ENCODE peak calls at places on chromosome 1, in ten cellular contexts. One of them, this sample, is unnamed.
A peak's percentile ranks its signal among the peaks of the same experiment; 100 is the strongest.

GRCh38 chr1:159786966-159787365 is 6.2 kb downstream of the DUSP23 start:
- DNase-seq in kidney tubule cell: no peak
- DNase-seq in stimulated activated CD8-positive, alpha-beta memory T cell treated with anti-CD3 and anti-CD28 coated beads, Interleukin-15, amount 100 ng/mL, for 1 hour: no peak
- DNase-seq in K562: no peak
- DNase-seq in skeletal muscle cell: no peak
- DNase-seq in AG09319: no peak
- DNase-seq in H9: no peak
- DNase-seq in activated CD8-positive, alpha-beta memory T cell treated with anti-CD3 and anti-CD28 coated beads for 24 hours: no peak
- DNase-seq in psoas muscle: no peak
- DNase-seq in hypothalamus: no peak
- DNase-seq in this sample: no peak

GRCh38 chr1:221576268-221576667 is 165.6 kb downstream of the DUSP10 start:
- DNase-seq in kidney tubule cell: peak; percentile 68
- DNase-seq in stimulated activated CD8-positive, alpha-beta memory T cell treated with anti-CD3 and anti-CD28 coated beads, Interleukin-15, amount 100 ng/mL, for 1 hour: no peak
- DNase-seq in K562: no peak
- DNase-seq in skeletal muscle cell: peak; percentile 29
- DNase-seq in AG09319: no peak
- DNase-seq in H9: no peak
- DNase-seq in activated CD8-positive, alpha-beta memory T cell treated with anti-CD3 and anti-CD28 coated beads for 24 hours: no peak
- DNase-seq in psoas muscle: no peak
- DNase-seq in hypothalamus: no peak
- DNase-seq in this sample: no peak

GRCh38 chr1:145784409-145784808 is 39.5 kb downstream of the RNF115 start:
- DNase-seq in kidney tubule cell: no peak
- DNase-seq in stimulated activated CD8-positive, alpha-beta memory T cell treated with anti-CD3 and anti-CD28 coated beads, Interleukin-15, amount 100 ng/mL, for 1 hour: no peak
- DNase-seq in K562: no peak
- DNase-seq in skeletal muscle cell: no peak
- DNase-seq in AG09319: no peak
- DNase-seq in H9: no peak
- DNase-seq in activated CD8-positive, alpha-beta memory T cell treated with anti-CD3 and anti-CD28 coated beads for 24 hours: no peak
- DNase-seq in psoas muscle: no peak
- DNase-seq in hypothalamus: no peak
- DNase-seq in this sample: no peak

GRCh38 chr1:27795601-27796000 is 22.6 kb downstream of the STX12 start:
- DNase-seq in kidney tubule cell: no peak
- DNase-seq in stimulated activated CD8-positive, alpha-beta memory T cell treated with anti-CD3 and anti-CD28 coated beads, Interleukin-15, amount 100 ng/mL, for 1 hour: no peak
- DNase-seq in K562: no peak
- DNase-seq in skeletal muscle cell: no peak
- DNase-seq in AG09319: no peak
- DNase-seq in H9: no peak
- DNase-seq in activated CD8-positive, alpha-beta memory T cell treated with anti-CD3 and anti-CD28 coated beads for 24 hours: no peak
- DNase-seq in psoas muscle: no peak
- DNase-seq in hypothalamus: no peak
- DNase-seq in this sample: no peak

GRCh38 chr1:12539705-12540579 is 78.1 kb downstream of the DHRS3 start:
- DNase-seq in kidney tubule cell: no peak
- DNase-seq in stimulated activated CD8-positive, alpha-beta memory T cell treated with anti-CD3 and anti-CD28 coated beads, Interleukin-15, amount 100 ng/mL, for 1 hour: no peak
- DNase-seq in K562: peak; percentile 35
- DNase-seq in skeletal muscle cell: no peak
- DNase-seq in AG09319: peak; percentile 95
- DNase-seq in H9: peak; percentile 69
- DNase-seq in activated CD8-positive, alpha-beta memory T cell treated with anti-CD3 and anti-CD28 coated beads for 24 hours: no peak
- DNase-seq in psoas muscle: peak; percentile 90
- DNase-seq in hypothalamus: no peak
- DNase-seq in this sample: no peak

GRCh38 chr1:65510961-65511360 is 90.5 kb downstream of the LEPR start:
- DNase-seq in kidney tubule cell: no peak
- DNase-seq in stimulated activated CD8-positive, alpha-beta memory T cell treated with anti-CD3 and anti-CD28 coated beads, Interleukin-15, amount 100 ng/mL, for 1 hour: no peak
- DNase-seq in K562: no peak
- DNase-seq in skeletal muscle cell: no peak
- DNase-seq in AG09319: no peak
- DNase-seq in H9: no peak
- DNase-seq in activated CD8-positive, alpha-beta memory T cell treated with anti-CD3 and anti-CD28 coated beads for 24 hours: no peak
- DNase-seq in psoas muscle: no peak
- DNase-seq in hypothalamus: no peak
- DNase-seq in this sample: no peak

GRCh38 chr1:90114521-90115141 is 119.7 kb downstream of the ZNF326 start:
- DNase-seq in kidney tubule cell: peak; percentile 60
- DNase-seq in stimulated activated CD8-positive, alpha-beta memory T cell treated with anti-CD3 and anti-CD28 coated beads, Interleukin-15, amount 100 ng/mL, for 1 hour: no peak
- DNase-seq in K562: peak; percentile 43
- DNase-seq in skeletal muscle cell: peak; percentile 4
- DNase-seq in AG09319: peak; percentile 10
- DNase-seq in H9: no peak
- DNase-seq in activated CD8-positive, alpha-beta memory T cell treated with anti-CD3 and anti-CD28 coated beads for 24 hours: no peak
- DNase-seq in psoas muscle: no peak
- DNase-seq in hypothalamus: no peak
- DNase-seq in this sample: no peak

GRCh38 chr1:152003846-152004442 is 10.3 kb upstream of the S100A10 start:
- DNase-seq in kidney tubule cell: peak; percentile 28
- DNase-seq in stimulated activated CD8-positive, alpha-beta memory T cell treated with anti-CD3 and anti-CD28 coated beads, Interleukin-15, amount 100 ng/mL, for 1 hour: no peak
- DNase-seq in K562: no peak
- DNase-seq in skeletal muscle cell: no peak
- DNase-seq in AG09319: no peak
- DNase-seq in H9: peak; percentile 62
- DNase-seq in activated CD8-positive, alpha-beta memory T cell treated with anti-CD3 and anti-CD28 coated beads for 24 hours: no peak
- DNase-seq in psoas muscle: no peak
- DNase-seq in hypothalamus: no peak
- DNase-seq in this sample: no peak

GRCh38 chr1:16464917-16465625 is 24.5 kb downstream of the NECAP2 start:
- DNase-seq in kidney tubule cell: no peak
- DNase-seq in stimulated activated CD8-positive, alpha-beta memory T cell treated with anti-CD3 and anti-CD28 coated beads, Interleukin-15, amount 100 ng/mL, for 1 hour: no peak
- DNase-seq in K562: no peak
- DNase-seq in skeletal muscle cell: no peak
- DNase-seq in AG09319: no peak
- DNase-seq in H9: no peak
- DNase-seq in activated CD8-positive, alpha-beta memory T cell treated with anti-CD3 and anti-CD28 coated beads for 24 hours: no peak
- DNase-seq in psoas muscle: no peak
- DNase-seq in hypothalamus: no peak
- DNase-seq in this sample: no peak

GRCh38 chr1:20404466-20404865 is 81.5 kb downstream of the CAMK2N1 start:
- DNase-seq in kidney tubule cell: no peak
- DNase-seq in stimulated activated CD8-positive, alpha-beta memory T cell treated with anti-CD3 and anti-CD28 coated beads, Interleukin-15, amount 100 ng/mL, for 1 hour: no peak
- DNase-seq in K562: no peak
- DNase-seq in skeletal muscle cell: no peak
- DNase-seq in AG09319: no peak
- DNase-seq in H9: peak; percentile 39
- DNase-seq in activated CD8-positive, alpha-beta memory T cell treated with anti-CD3 and anti-CD28 coated beads for 24 hours: peak; percentile 33
- DNase-seq in psoas muscle: no peak
- DNase-seq in hypothalamus: no peak
- DNase-seq in this sample: no peak

GRCh38 chr1:154219511-154219910 is 1.2 kb upstream of the UBAP2L start:
- DNase-seq in kidney tubule cell: peak; percentile 28
- DNase-seq in stimulated activated CD8-positive, alpha-beta memory T cell treated with anti-CD3 and anti-CD28 coated beads, Interleukin-15, amount 100 ng/mL, for 1 hour: no peak
- DNase-seq in K562: no peak
- DNase-seq in skeletal muscle cell: no peak
- DNase-seq in AG09319: no peak
- DNase-seq in H9: no peak
- DNase-seq in activated CD8-positive, alpha-beta memory T cell treated with anti-CD3 and anti-CD28 coated beads for 24 hours: peak; percentile 55
- DNase-seq in psoas muscle: no peak
- DNase-seq in hypothalamus: no peak
- DNase-seq in this sample: no peak

GRCh38 chr1:27752372-27752771 is 20.6 kb upstream of the STX12 start:
- DNase-seq in kidney tubule cell: no peak
- DNase-seq in stimulated activated CD8-positive, alpha-beta memory T cell treated with anti-CD3 and anti-CD28 coated beads, Interleukin-15, amount 100 ng/mL, for 1 hour: no peak
- DNase-seq in K562: no peak
- DNase-seq in skeletal muscle cell: no peak
- DNase-seq in AG09319: no peak
- DNase-seq in H9: no peak
- DNase-seq in activated CD8-positive, alpha-beta memory T cell treated with anti-CD3 and anti-CD28 coated beads for 24 hours: no peak
- DNase-seq in psoas muscle: no peak
- DNase-seq in hypothalamus: no peak
- DNase-seq in this sample: no peak

GRCh38 chr1:93827128-93827527 is 51.9 kb downstream of the DNTTIP2 start:
- DNase-seq in kidney tubule cell: no peak
- DNase-seq in stimulated activated CD8-positive, alpha-beta memory T cell treated with anti-CD3 and anti-CD28 coated beads, Interleukin-15, amount 100 ng/mL, for 1 hour: no peak
- DNase-seq in K562: no peak
- DNase-seq in skeletal muscle cell: no peak
- DNase-seq in AG09319: no peak
- DNase-seq in H9: no peak
- DNase-seq in activated CD8-positive, alpha-beta memory T cell treated with anti-CD3 and anti-CD28 coated beads for 24 hours: no peak
- DNase-seq in psoas muscle: no peak
- DNase-seq in hypothalamus: no peak
- DNase-seq in this sample: no peak

GRCh38 chr1:234486858-234487830 is 8.2 kb upstream of the TARBP1 start:
- DNase-seq in kidney tubule cell: peak; percentile 65
- DNase-seq in stimulated activated CD8-positive, alpha-beta memory T cell treated with anti-CD3 and anti-CD28 coated beads, Interleukin-15, amount 100 ng/mL, for 1 hour: no peak
- DNase-seq in K562: peak; percentile 45
- DNase-seq in skeletal muscle cell: peak; percentile 65
- DNase-seq in AG09319: peak; percentile 57
- DNase-seq in H9: no peak
- DNase-seq in activated CD8-positive, alpha-beta memory T cell treated with anti-CD3 and anti-CD28 coated beads for 24 hours: no peak
- DNase-seq in psoas muscle: no peak
- DNase-seq in hypothalamus: peak; percentile 58
- DNase-seq in this sample: no peak

GRCh38 chr1:17460265-17460664 is 20.8 kb upstream of the RCC2 start:
- DNase-seq in kidney tubule cell: peak; percentile 39
- DNase-seq in stimulated activated CD8-positive, alpha-beta memory T cell treated with anti-CD3 and anti-CD28 coated beads, Interleukin-15, amount 100 ng/mL, for 1 hour: no peak
- DNase-seq in K562: peak; percentile 2
- DNase-seq in skeletal muscle cell: no peak
- DNase-seq in AG09319: no peak
- DNase-seq in H9: no peak
- DNase-seq in activated CD8-positive, alpha-beta memory T cell treated with anti-CD3 and anti-CD28 coated beads for 24 hours: no peak
- DNase-seq in psoas muscle: no peak
- DNase-seq in hypothalamus: no peak
- DNase-seq in this sample: no peak

GRCh38 chr1:1891349-1892078 is 627 bp upstream of the GNB1 start:
- DNase-seq in kidney tubule cell: peak; percentile 72
- DNase-seq in stimulated activated CD8-positive, alpha-beta memory T cell treated with anti-CD3 and anti-CD28 coated beads, Interleukin-15, amount 100 ng/mL, for 1 hour: peak; percentile 49
- DNase-seq in K562: peak; percentile 98
- DNase-seq in skeletal muscle cell: no peak
- DNase-seq in AG09319: no peak
- DNase-seq in H9: peak; percentile 69
- DNase-seq in activated CD8-positive, alpha-beta memory T cell treated with anti-CD3 and anti-CD28 coated beads for 24 hours: no peak
- DNase-seq in psoas muscle: peak; percentile 89
- DNase-seq in hypothalamus: peak; percentile 36
- DNase-seq in this sample: peak; percentile 79

GRCh38 chr1:116504308-116505156 is 66.3 kb downstream of the CD58 start:
- DNase-seq in kidney tubule cell: peak; percentile 83
- DNase-seq in stimulated activated CD8-positive, alpha-beta memory T cell treated with anti-CD3 and anti-CD28 coated beads, Interleukin-15, amount 100 ng/mL, for 1 hour: peak; percentile 62
- DNase-seq in K562: peak; percentile 94
- DNase-seq in skeletal muscle cell: peak; percentile 38
- DNase-seq in AG09319: no peak
- DNase-seq in H9: no peak
- DNase-seq in activated CD8-positive, alpha-beta memory T cell treated with anti-CD3 and anti-CD28 coated beads for 24 hours: peak; percentile 86
- DNase-seq in psoas muscle: peak; percentile 58
- DNase-seq in hypothalamus: no peak
- DNase-seq in this sample: peak; percentile 90

GRCh38 chr1:153572569-153573015 is 6.9 kb upstream of the S100A2 start:
- DNase-seq in kidney tubule cell: peak; percentile 93
- DNase-seq in stimulated activated CD8-positive, alpha-beta memory T cell treated with anti-CD3 and anti-CD28 coated beads, Interleukin-15, amount 100 ng/mL, for 1 hour: no peak
- DNase-seq in K562: no peak
- DNase-seq in skeletal muscle cell: peak; percentile 61
- DNase-seq in AG09319: peak; percentile 55
- DNase-seq in H9: peak; percentile 81
- DNase-seq in activated CD8-positive, alpha-beta memory T cell treated with anti-CD3 and anti-CD28 coated beads for 24 hours: peak; percentile 73
- DNase-seq in psoas muscle: peak; percentile 82
- DNase-seq in hypothalamus: peak; percentile 61
- DNase-seq in this sample: peak; percentile 62